ENCODE peak calls at places on chromosomes 11 and 22, in ten cellular contexts. M, T, Y, U, E, K, O, S, F and J are unnamed samples.

GRCh38 chr11:20623258-20623657 is 23.9 kb downstream of the SLC6A5 start:
- DNase-seq in Y (no peak), U (no peak), F (no peak), S (no peak), O (peak), T (no peak), E (no peak), K (no peak), M (no peak), J (no peak)

GRCh38 chr11:2270322-2271076 is at the start of gene ASCL2:
- DNase-seq in S (no peak), U (no peak), Y (no peak), F (no peak), E (no peak), T (peak), M (no peak), K (no peak), O (peak), J (peak)

GRCh38 chr11:17561466-17562001 is 14.5 kb downstream of the OTOG start:
- DNase-seq in U (no peak), O (peak), F (no peak), K (no peak), Y (no peak), S (no peak), M (no peak), T (peak), E (no peak), J (no peak)

GRCh38 chr11:122663764-122664163 is 8.2 kb downstream of the UBASH3B start:
- DNase-seq in M (no peak), Y (no peak), T (no peak), F (no peak), E (no peak), K (no peak), U (no peak), O (peak), S (no peak), J (no peak)

GRCh38 chr11:95524328-95525036 is 265.1 kb downstream of the FAM76B start:
- DNase-seq in F (no peak), M (no peak), E (no peak), K (no peak), S (no peak), U (no peak), Y (no peak), O (no peak), T (no peak), J (no peak)

GRCh38 chr11:39641749-39642148 is 1817.7 kb downstream of the LRRC4C start:
- DNase-seq in E (no peak), U (no peak), S (no peak), M (no peak), T (no peak), O (no peak), F (no peak), Y (no peak), K (no peak), J (no peak)

GRCh38 chr11:68550485-68550817 is 89.9 kb downstream of the PPP6R3 start:
- DNase-seq in O (peak), M (no peak), T (no peak), S (no peak), U (no peak), Y (no peak), E (peak), K (peak), F (peak), J (no peak)

GRCh38 chr11:111148116-111148515 is 97.4 kb upstream of the POU2AF2 start:
- DNase-seq in S (no peak), U (no peak), F (no peak), Y (no peak), K (no peak), M (no peak), O (no peak), T (no peak), E (no peak), J (no peak)

GRCh38 chr11:132466983-132467382 is 1065.3 kb downstream of the OPCML start:
- DNase-seq in S (no peak), E (no peak), M (no peak), F (no peak), K (no peak), U (no peak), O (no peak), T (no peak), Y (no peak), J (no peak)

GRCh38 chr11:36077886-36078685 is 134.2 kb downstream of the LDLRAD3 start:
- DNase-seq in T (no peak), K (peak), M (no peak), F (no peak), O (no peak), E (no peak), U (no peak), S (no peak), Y (peak), J (no peak)

GRCh38 chr11:93753241-93753640 is 11.8 kb downstream of the C11orf54 start:
- DNase-seq in F (no peak), Y (no peak), S (no peak), K (no peak), T (no peak), E (no peak), U (no peak), O (no peak), M (no peak), J (no peak)

GRCh38 chr11:40290031-40290650 is 1169.3 kb downstream of the LRRC4C start:
- DNase-seq in Y (no peak), K (no peak), F (no peak), E (no peak), S (no peak), U (no peak), T (no peak), M (no peak), O (no peak), J (no peak)

GRCh38 chr11:124415356-124415923 is 9.2 kb downstream of the OR8B4 start:
- DNase-seq in Y (peak), O (peak), F (no peak), U (peak), S (no peak), M (no peak), E (no peak), K (peak), T (no peak), J (no peak)

GRCh38 chr11:64340671-64341335 is 799 bp downstream of the CCDC88B start:
- DNase-seq in E (peak), O (no peak), U (no peak), Y (no peak), M (no peak), T (peak), K (peak), F (peak), S (no peak), J (peak)

GRCh38 chr22:25763239-25763777 is 21.3 kb downstream of the MYO18B start:
- DNase-seq in F (no peak), E (no peak), Y (no peak), M (no peak), T (no peak), K (no peak), U (no peak), S (no peak), O (no peak), J (no peak)